ENCODE peak calls at places on chromosomes 6 and 20, in nine cellular contexts. V is Peyer's patch; G is stomach; R is lower lobe of right lung; K is CD8-positive, alpha-beta T cell; O is aorta; D is CD4-positive, CD25-positive, alpha-beta regulatory T cell; P is heart left ventricle; N is IMR-90. W is an unnamed sample. For H3K9me3, H3K4me1 and H3K27me3, the result is how much of the 10 kb centered on the place peaks cover.

GRCh38 chr6:152401978-152402377 is 235.2 kb downstream of the SYNE1 start:
- DNase-seq in V (no peak), G (no peak), R (no peak), K (no peak), O (peak), D (no peak), P (no peak), N (peak), W (no peak)

GRCh38 chr6:13371421-13372072 is 43.2 kb upstream of the TBC1D7 start:
- DNase-seq in V (no peak), G (no peak), R (no peak), K (no peak), O (no peak), D (no peak), P (no peak), N (no peak), W (no peak)

GRCh38 chr6:53070808-53071207 is 5.6 kb downstream of the FBXO9 start:
- DNase-seq in V (no peak), G (no peak), R (no peak), K (no peak), O (no peak), D (no peak), P (no peak), N (no peak), W (peak)

GRCh38 chr6:163603395-163603794 is 188.9 kb downstream of the QKI start:
- DNase-seq in V (no peak), G (no peak), R (no peak), K (no peak), O (no peak), D (no peak), P (no peak), N (no peak), W (no peak)

GRCh38 chr6:3484240-3484639 is 27.4 kb upstream of the SLC22A23 start:
- DNase-seq in V (no peak), G (no peak), R (no peak), K (no peak), O (no peak), D (no peak), P (no peak), N (peak), W (no peak)

GRCh38 chr6:17431581-17431980 is 38.2 kb downstream of the CAP2 start:
- DNase-seq in V (no peak), G (no peak), R (no peak), K (no peak), O (no peak), D (no peak), P (no peak), N (peak), W (no peak)

GRCh38 chr6:53335224-53335994 is 13.3 kb downstream of the ELOVL5 start:
- DNase-seq in V (peak), G (peak), R (peak), K (peak), O (no peak), D (peak), P (no peak), N (no peak), W (no peak)

GRCh38 chr6:42093582-42094329 is 43.4 kb downstream of the TAF8 start:
- DNase-seq in V (no peak), G (peak), R (no peak), K (no peak), O (no peak), D (no peak), P (peak), N (no peak), W (no peak)

GRCh38 chr6:127547215-127547614 is 28.1 kb upstream of the MTCL3 start:
- DNase-seq in V (no peak), G (no peak), R (no peak), K (no peak), O (no peak), D (no peak), P (no peak), N (no peak), W (no peak)

GRCh38 chr6:132063738-132064137 is 112.6 kb upstream of the CCN2 start:
- DNase-seq in V (no peak), G (no peak), R (no peak), K (no peak), O (no peak), D (no peak), P (peak), N (peak), W (no peak)

GRCh38 chr20:10239954-10240353 is 21.3 kb downstream of the SNAP25 start:
- DNase-seq in V (no peak), G (peak), R (peak), K (no peak), O (no peak), D (no peak), P (no peak), N (peak), W (no peak)

GRCh38 chr20:24837721-24838456 is 111.2 kb upstream of the CST7 start:
- DNase-seq in V (no peak), G (no peak), R (no peak), K (no peak), O (no peak), D (no peak), P (no peak), N (peak), W (no peak)

GRCh38 chr6:122431780-122432179 is 32.3 kb downstream of the HSF2 start:
- DNase-seq in V (no peak), G (no peak), R (no peak), K (no peak), O (no peak), D (no peak), P (no peak), N (no peak), W (no peak)

GRCh38 chr20:41479113-41479512 is 112.5 kb upstream of the EMILIN3 start:
- DNase-seq in V (no peak), G (no peak), R (no peak), K (no peak), O (no peak), D (no peak), P (no peak), N (no peak), W (no peak)

GRCh38 chr6:39790772-39791171 is 1.4 kb upstream of the DAAM2 start:
- DNase-seq in V (no peak), G (peak), R (no peak), K (no peak), O (no peak), D (no peak), P (no peak), N (peak), W (no peak)

GRCh38 chr6:145469021-145469420 is 266.3 kb downstream of the EPM2A start:
- DNase-seq in V (no peak), G (no peak), R (no peak), K (no peak), O (no peak), D (no peak), P (no peak), N (no peak), W (no peak)

GRCh38 chr20:1188347-1188746 is 3.6 kb upstream of the TMEM74B start:
- DNase-seq in V (no peak), G (no peak), R (no peak), K (no peak), O (no peak), D (no peak), P (no peak), N (no peak), W (no peak)

GRCh38 chr20:57627972-57628650 is 7.9 kb upstream of the ZBP1 start:
- DNase-seq in V (peak), G (no peak), R (no peak), K (peak), O (peak), D (peak), P (peak), N (peak), W (no peak)

GRCh38 chr6:36777806-36778205 is 61.4 kb downstream of the CPNE5 start:
- DNase-seq in V (no peak), G (no peak), R (no peak), K (no peak), O (no peak), D (no peak), P (no peak), N (no peak), W (peak)

GRCh38 chr20:51571470-51571794 is 28.9 kb upstream of the NFATC2 start:
- DNase-seq in V (no peak), G (no peak), R (no peak), K (no peak), O (no peak), D (no peak), P (no peak), N (no peak), W (no peak)

GRCh38 chr20:25274891-25275812 is 27.3 kb downstream of the PYGB start:
- DNase-seq in V (no peak), G (peak), R (peak), K (no peak), O (peak), D (no peak), P (peak), N (no peak), W (no peak)

GRCh38 chr6:139699335-139699734 is 324.9 kb upstream of the CITED2 start:
- DNase-seq in V (no peak), G (no peak), R (no peak), K (no peak), O (no peak), D (no peak), P (no peak), N (peak), W (no peak)

GRCh38 chr6:49463612-49463967 is 420 bp downstream of the CENPQ start:
- DNase-seq in V (no peak), G (no peak), R (no peak), K (no peak), O (no peak), D (no peak), P (no peak), N (no peak), W (no peak)

GRCh38 chr6:43708857-43709653 is 21.5 kb upstream of the MRPS18A start:
- DNase-seq in V (no peak), G (no peak), R (no peak), K (no peak), O (no peak), D (no peak), P (no peak), N (peak), W (no peak)

GRCh38 chr6:31037692-31038091 is 27.4 kb downstream of the MUC22 start:
- DNase-seq in V (no peak), G (no peak), R (no peak), K (no peak), O (no peak), D (no peak), P (no peak), N (peak), W (no peak)

GRCh38 chr20:46246527-46246926 is 61.8 kb downstream of the CDH22 start:
- DNase-seq in V (no peak), G (no peak), R (no peak), K (no peak), O (no peak), D (no peak), P (no peak), N (no peak), W (no peak)

GRCh38 chr20:2914160-2914559 is 40.9 kb downstream of the PTPRA start:
- DNase-seq in V (no peak), G (no peak), R (no peak), K (no peak), O (no peak), D (no peak), P (no peak), N (no peak), W (no peak)

GRCh38 chr6:36197739-36198221 is 1.2 kb downstream of the BRPF3 start:
- DNase-seq in V (no peak), G (no peak), R (no peak), K (no peak), O (peak), D (peak), P (no peak), N (no peak), W (no peak)

GRCh38 chr6:36848658-36849441 is 9.6 kb upstream of the CPNE5 start:
- DNase-seq in V (no peak), G (peak), R (peak), K (no peak), O (no peak), D (no peak), P (peak), N (no peak), W (peak)

GRCh38 chr6:148509789-148510581 is 167.3 kb downstream of the SASH1 start:
- DNase-seq in V (no peak), G (no peak), R (peak), K (no peak), O (peak), D (no peak), P (peak), N (peak), W (peak)

GRCh38 chr6:37021356-37022129 is 16.1 kb downstream of the FGD2 start:
- DNase-seq in V (peak), G (no peak), R (no peak), K (peak), O (no peak), D (peak), P (no peak), N (peak), W (no peak)

GRCh38 chr6:44580901-44581300 is 193.4 kb downstream of the CDC5L start:
- DNase-seq in V (no peak), G (no peak), R (no peak), K (no peak), O (no peak), D (no peak), P (no peak), N (peak), W (no peak)

GRCh38 chr6:149566372-149567193 is at the start of gene GINM1:
- DNase-seq in V (peak), G (peak), R (peak), K (peak), O (peak), D (peak), P (peak), N (peak), W (peak)

GRCh38 chr6:100353276-100354015 is 111.3 kb downstream of the SIM1 start:
- DNase-seq in V (no peak), G (no peak), R (no peak), K (no peak), O (no peak), D (no peak), P (no peak), N (peak), W (peak)

GRCh38 chr6:11609324-11610071 is 71.9 kb downstream of the TMEM170B start:
- DNase-seq in V (no peak), G (no peak), R (peak), K (no peak), O (peak), D (no peak), P (peak), N (peak), W (peak)

GRCh38 chr6:160297310-160297709 is 38.7 kb upstream of the SLC22A2 start:
- DNase-seq in V (no peak), G (no peak), R (no peak), K (no peak), O (no peak), D (no peak), P (no peak), N (no peak), W (peak)

GRCh38 chr6:150175611-150176151 is 32.8 kb downstream of the PPP1R14C start:
- DNase-seq in V (no peak), G (no peak), R (no peak), K (no peak), O (no peak), D (no peak), P (no peak), N (no peak), W (no peak)

GRCh38 chr6:7241160-7241559 is 71.8 kb downstream of the SSR1 start:
- DNase-seq in V (no peak), G (peak), R (peak), K (no peak), O (peak), D (no peak), P (no peak), N (no peak), W (no peak)

GRCh38 chr6:25939593-25939992 is 9.1 kb upstream of the SLC17A2 start:
- DNase-seq in V (no peak), G (no peak), R (no peak), K (no peak), O (no peak), D (no peak), P (no peak), N (no peak), W (no peak)

DNA sequence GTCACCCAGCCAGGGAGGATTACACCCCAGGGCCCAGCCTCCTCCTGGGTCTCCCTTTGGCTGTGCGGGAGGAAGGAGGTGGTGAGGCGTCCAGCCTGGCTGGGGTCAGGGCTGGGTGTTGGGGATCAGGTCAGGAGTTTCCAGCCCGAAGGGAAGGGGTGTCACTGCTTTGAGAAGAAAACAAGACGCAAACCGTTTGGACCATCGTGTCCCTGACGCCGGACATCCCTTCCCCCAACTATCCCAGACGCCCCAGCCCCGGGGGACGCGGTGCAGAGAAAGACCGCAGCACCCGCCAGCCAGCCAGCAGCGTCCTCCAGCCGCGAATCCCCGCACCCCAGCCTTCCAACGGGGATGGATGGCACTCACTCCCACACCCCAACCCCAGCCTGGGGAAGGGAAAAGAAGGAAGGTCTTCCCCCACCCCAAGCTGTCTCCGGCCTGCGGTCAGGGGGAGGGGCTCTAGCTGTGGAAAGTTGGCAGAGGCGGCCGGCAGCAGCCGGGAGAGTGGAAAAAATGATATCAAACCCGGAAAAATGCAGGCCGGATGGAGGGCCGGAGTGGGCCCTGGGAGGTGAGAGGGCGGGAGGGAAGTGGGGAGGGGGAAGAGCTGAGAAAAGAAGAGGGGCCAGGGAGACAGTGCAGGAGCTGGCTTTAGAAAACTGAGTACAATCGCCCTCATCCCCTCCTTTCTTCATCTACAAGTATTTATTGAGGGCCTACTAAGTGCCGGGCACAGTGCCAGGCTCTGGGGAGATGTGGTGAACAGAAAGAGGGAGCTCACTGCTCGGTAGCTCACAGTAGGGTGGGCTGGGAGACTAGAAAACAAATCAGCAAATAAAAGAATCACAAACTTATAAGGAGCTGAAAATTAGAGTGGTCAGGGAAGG is 10.6 kb downstream of the REM1 start:
- DNase-seq in V (no peak), G (no peak), R (peak), K (no peak), O (peak), D (no peak), P (peak), N (peak), W (no peak)
- H3K9me3 ChIP-seq in V (under half), G (under half), R (under half), K (under half), O (under half), D (under half), P (under half), N (under half), W (under half)

DNA sequence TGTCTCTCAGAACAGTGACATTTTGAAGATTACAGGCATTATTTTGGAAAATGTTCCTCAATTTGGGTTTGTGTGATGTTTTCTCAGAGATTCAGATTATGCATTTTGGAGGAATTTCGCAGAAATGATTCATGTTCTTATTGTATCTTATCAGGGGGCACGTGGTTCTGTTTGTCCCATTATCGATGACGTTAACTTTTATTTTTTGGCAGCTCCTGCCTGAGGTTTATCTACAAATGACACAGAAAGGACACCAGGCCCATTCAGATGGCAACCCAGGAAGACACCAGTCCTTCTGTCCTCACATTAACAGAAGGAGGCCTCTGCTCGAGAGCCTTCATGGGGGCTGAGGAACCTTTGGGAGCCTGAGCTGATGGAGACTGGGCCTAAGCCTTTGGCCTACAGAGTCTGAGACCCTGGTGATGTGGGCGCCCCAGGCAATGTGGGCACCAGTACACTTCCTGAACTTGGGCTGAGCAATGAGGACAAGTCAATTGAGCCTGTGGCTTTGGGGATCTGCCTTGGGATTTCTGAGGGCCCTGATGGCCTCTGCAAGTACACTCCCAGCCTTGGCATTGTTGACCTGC is 41.2 kb upstream of the EZR start:
- DNase-seq in V (no peak), G (no peak), R (no peak), K (no peak), O (no peak), D (no peak), P (no peak), N (no peak), W (no peak)
- H3K4me1 ChIP-seq in V (under half), G (under half), R (under half), K (under half), O (under half), D (under half), P (under half), N (under half), W (under half)

GRCh38 chr20:48171626-48172025 is 386.3 kb upstream of the SULF2 start:
- DNase-seq in V (no peak), G (no peak), R (no peak), K (no peak), O (no peak), D (no peak), P (no peak), N (no peak), W (no peak)

GRCh38 chr20:48169650-48170049 is 384.4 kb upstream of the SULF2 start:
- DNase-seq in V (no peak), G (no peak), R (no peak), K (no peak), O (no peak), D (no peak), P (no peak), N (no peak), W (no peak)

GRCh38 chr20:48171071-48171470 is 385.8 kb upstream of the SULF2 start:
- DNase-seq in V (no peak), G (no peak), R (no peak), K (no peak), O (no peak), D (no peak), P (no peak), N (no peak), W (no peak)

GRCh38 chr20:48166082-48166835 is 381.0 kb upstream of the SULF2 start:
- DNase-seq in V (no peak), G (no peak), R (no peak), K (no peak), O (no peak), D (no peak), P (no peak), N (no peak), W (no peak)

GRCh38 chr20:48170625-48171024 is 385.3 kb upstream of the SULF2 start:
- DNase-seq in V (no peak), G (no peak), R (no peak), K (no peak), O (no peak), D (no peak), P (no peak), N (no peak), W (no peak)
- H3K27me3 ChIP-seq in V (under half), G (under half), R (under half), K (under half), O (under half), D (under half), P (half or more), N (under half), W (under half)

DNA sequence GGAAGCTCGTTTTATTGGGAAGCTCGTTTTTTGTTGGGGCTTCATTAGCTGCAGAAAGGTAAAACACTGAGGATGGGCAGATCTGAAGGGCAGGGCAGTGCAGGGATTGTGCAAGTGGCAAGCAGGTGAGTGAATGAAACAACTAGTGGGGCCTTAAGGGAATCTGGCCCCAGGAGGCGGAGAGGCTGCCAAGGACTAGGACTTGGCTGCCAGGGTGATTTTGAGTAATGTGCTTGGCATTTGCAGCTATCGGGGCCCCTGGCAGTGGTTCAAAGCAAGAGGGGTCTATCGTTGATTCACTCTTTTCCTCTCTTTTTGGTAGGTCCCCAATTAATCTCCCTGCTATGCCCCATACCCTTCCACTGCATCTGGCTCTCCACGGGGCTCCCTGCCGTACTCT is 11.5 kb downstream of the IL22RA2 start:
- DNase-seq in V (no peak), G (no peak), R (no peak), K (no peak), O (no peak), D (no peak), P (no peak), N (no peak), W (no peak)
- H3K9me3 ChIP-seq in V (under half), G (under half), R (under half), K (under half), O (under half), D (under half), P (under half), N (under half), W (under half)

GRCh38 chr20:13035399-13036173 is 26.8 kb downstream of the SPTLC3 start:
- DNase-seq in V (no peak), G (no peak), R (no peak), K (no peak), O (no peak), D (no peak), P (no peak), N (no peak), W (no peak)
- H3K4me1 ChIP-seq in V (under half), G (under half), R (under half), K (under half), O (under half), D (under half), P (under half), N (under half), W (under half)

GRCh38 chr20:56003966-56004365 is 1.4 kb downstream of the CBLN4 start:
- DNase-seq in V (no peak), G (no peak), R (peak), K (no peak), O (no peak), D (no peak), P (no peak), N (no peak), W (no peak)
- H3K27me3 ChIP-seq in V (under half), G (under half), R (half or more), K (under half), O (under half), D (under half), P (half or more), N (under half), W (under half)

W was measured in HAP-1.